ENCODE peak calls at places on chromosomes 16 and 17, in six cellular contexts. One of them, this sample, is unnamed.

GRCh38 chr17:38733315-38734234 is 3.4 kb downstream of the CISD3 start:
- DNase-seq in HCT116: peak; percentile 24
- DNase-seq in neural progenitor cell: no peak
- DNase-seq in A673: no peak
- DNase-seq in fibroblast of lung: no peak
- DNase-seq in GM12878: no peak
- DNase-seq in this sample: no peak

GRCh38 chr17:18925187-18925586 is 26.8 kb upstream of the SLC5A10 start:
- DNase-seq in HCT116: no peak
- DNase-seq in neural progenitor cell: no peak
- DNase-seq in A673: no peak
- DNase-seq in fibroblast of lung: no peak
- DNase-seq in GM12878: no peak
- DNase-seq in this sample: no peak

GRCh38 chr16:11256657-11257130 is 690 bp upstream of the SOCS1 start:
- DNase-seq in HCT116: no peak
- DNase-seq in neural progenitor cell: peak; percentile 71
- DNase-seq in A673: peak; percentile 29
- DNase-seq in fibroblast of lung: peak; percentile 63
- DNase-seq in GM12878: no peak
- DNase-seq in this sample: no peak

GRCh38 chr17:75641343-75641742 is 8.1 kb downstream of the SMIM5 start:
- DNase-seq in HCT116: no peak
- DNase-seq in neural progenitor cell: no peak
- DNase-seq in A673: no peak
- DNase-seq in fibroblast of lung: no peak
- DNase-seq in GM12878: no peak
- DNase-seq in this sample: no peak

GRCh38 chr16:67215690-67216089 is 11.2 kb upstream of the TMEM208 start:
- DNase-seq in HCT116: no peak
- DNase-seq in neural progenitor cell: no peak
- DNase-seq in A673: no peak
- DNase-seq in fibroblast of lung: no peak
- DNase-seq in GM12878: no peak
- DNase-seq in this sample: no peak

GRCh38 chr17:47316316-47316715 is 7.4 kb upstream of the EFCAB13 start:
- DNase-seq in HCT116: no peak
- DNase-seq in neural progenitor cell: no peak
- DNase-seq in A673: no peak
- DNase-seq in fibroblast of lung: peak; percentile 62
- DNase-seq in GM12878: no peak
- DNase-seq in this sample: no peak

GRCh38 chr17:21302711-21303425 is 18.4 kb downstream of the MAP2K3 start:
- DNase-seq in HCT116: no peak
- DNase-seq in neural progenitor cell: no peak
- DNase-seq in A673: no peak
- DNase-seq in fibroblast of lung: no peak
- DNase-seq in GM12878: no peak
- DNase-seq in this sample: no peak

GRCh38 chr17:28549274-28550132 is 2.9 kb downstream of the UNC119 start:
- DNase-seq in HCT116: no peak
- DNase-seq in neural progenitor cell: peak; percentile 85
- DNase-seq in A673: no peak
- DNase-seq in fibroblast of lung: no peak
- DNase-seq in GM12878: no peak
- DNase-seq in this sample: no peak

GRCh38 chr16:84820305-84820684 is 510 bp downstream of the CRISPLD2 start:
- DNase-seq in HCT116: no peak
- DNase-seq in neural progenitor cell: no peak
- DNase-seq in A673: peak; percentile 27
- DNase-seq in fibroblast of lung: no peak
- DNase-seq in GM12878: no peak
- DNase-seq in this sample: peak; percentile 58

GRCh38 chr17:17954079-17954478 is 18.1 kb downstream of the TOM1L2 start:
- DNase-seq in HCT116: no peak
- DNase-seq in neural progenitor cell: no peak
- DNase-seq in A673: no peak
- DNase-seq in fibroblast of lung: no peak
- DNase-seq in GM12878: no peak
- DNase-seq in this sample: no peak

GRCh38 chr16:88938933-88939813 is 37.8 kb downstream of the CBFA2T3 start:
- DNase-seq in HCT116: no peak
- DNase-seq in neural progenitor cell: no peak
- DNase-seq in A673: no peak
- DNase-seq in fibroblast of lung: no peak
- DNase-seq in GM12878: no peak
- DNase-seq in this sample: no peak

GRCh38 chr16:666572-666971 is 1.4 kb upstream of the RHOT2 start:
- DNase-seq in HCT116: no peak
- DNase-seq in neural progenitor cell: no peak
- DNase-seq in A673: no peak
- DNase-seq in fibroblast of lung: no peak
- DNase-seq in GM12878: no peak
- DNase-seq in this sample: no peak

GRCh38 chr16:667113-667779 is 686 bp upstream of the RHOT2 start:
- DNase-seq in HCT116: no peak
- DNase-seq in neural progenitor cell: no peak
- DNase-seq in A673: no peak
- DNase-seq in fibroblast of lung: no peak
- DNase-seq in GM12878: no peak
- DNase-seq in this sample: no peak

GRCh38 chr16:667780-668518 is at the start of gene RHOT2:
- DNase-seq in HCT116: no peak
- DNase-seq in neural progenitor cell: peak; percentile 98
- DNase-seq in A673: peak; percentile 96
- DNase-seq in fibroblast of lung: peak; percentile 84
- DNase-seq in GM12878: peak; percentile 48
- DNase-seq in this sample: peak; percentile 97

GRCh38 chr16:669666-670065 is 1.7 kb downstream of the RHOT2 start:
- DNase-seq in HCT116: no peak
- DNase-seq in neural progenitor cell: no peak
- DNase-seq in A673: no peak
- DNase-seq in fibroblast of lung: no peak
- DNase-seq in GM12878: no peak
- DNase-seq in this sample: no peak

DNA sequence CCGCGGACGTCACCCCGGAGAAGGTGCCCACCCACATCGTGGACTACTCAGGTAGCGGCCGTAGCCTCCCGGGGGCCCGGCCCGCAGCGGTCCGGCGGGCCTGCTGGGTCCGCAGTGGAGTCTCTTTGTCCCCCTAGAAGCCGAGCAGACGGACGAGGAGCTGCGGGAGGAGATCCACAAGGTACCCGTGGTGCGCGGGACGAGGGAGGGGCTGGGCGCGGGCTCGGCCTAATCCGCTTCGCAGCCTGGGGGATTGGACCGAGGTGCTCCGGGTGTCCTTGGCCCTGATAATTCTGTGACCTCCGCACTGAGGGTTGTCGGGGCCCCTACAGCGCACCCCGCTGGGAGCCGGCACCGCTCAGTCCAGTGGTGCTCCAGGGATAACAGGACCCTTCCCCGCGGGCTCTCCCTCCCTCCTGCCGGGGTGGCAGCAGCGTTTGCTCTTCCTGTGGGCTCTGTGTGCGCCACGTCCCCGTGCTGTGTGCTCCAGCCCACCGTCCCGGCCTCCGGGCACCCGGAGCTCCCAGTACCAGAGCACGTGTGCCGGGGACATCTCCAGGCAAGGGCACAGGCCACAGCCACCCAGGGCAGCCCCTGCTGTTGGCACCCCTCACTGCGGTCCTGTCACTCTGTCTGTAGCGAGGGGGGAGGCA is 713 bp downstream of the RHOT2 start:
- DNase-seq in HCT116: no peak
- DNase-seq in neural progenitor cell: peak; percentile 53
- DNase-seq in A673: no peak
- DNase-seq in fibroblast of lung: no peak
- DNase-seq in GM12878: no peak
- DNase-seq in this sample: no peak
- H3K4me1 ChIP-seq in HCT116: no peaks in the 10 kb centered on the region
- H3K4me1 ChIP-seq in neural progenitor cell: peaks cover 8% of the 10 kb centered on the region
- H3K4me1 ChIP-seq in A673: peaks cover 3% of the 10 kb centered on the region
- H3K4me1 ChIP-seq in fibroblast of lung: peaks cover 7% of the 10 kb centered on the region
- H3K4me1 ChIP-seq in GM12878: peaks cover 2% of the 10 kb centered on the region
- H3K4me1 ChIP-seq in this sample: peaks cover 9% of the 10 kb centered on the region

GRCh38 chr16:30992931-30993816 is 8.2 kb downstream of the HSD3B7 start:
- DNase-seq in HCT116: no peak
- DNase-seq in neural progenitor cell: no peak
- DNase-seq in A673: no peak
- DNase-seq in fibroblast of lung: no peak
- DNase-seq in GM12878: no peak
- DNase-seq in this sample: no peak

GRCh38 chr16:30996324-30996999 is 11.5 kb downstream of the HSD3B7 start:
- DNase-seq in HCT116: no peak
- DNase-seq in neural progenitor cell: no peak
- DNase-seq in A673: no peak
- DNase-seq in fibroblast of lung: no peak
- DNase-seq in GM12878: no peak
- DNase-seq in this sample: no peak

GRCh38 chr16:30997000-30997886 is 12.2 kb downstream of the HSD3B7 start:
- DNase-seq in HCT116: peak; percentile 43
- DNase-seq in neural progenitor cell: peak; percentile 87
- DNase-seq in A673: peak; percentile 72
- DNase-seq in fibroblast of lung: peak; percentile 69
- DNase-seq in GM12878: peak; percentile 51
- DNase-seq in this sample: peak; percentile 84

GRCh38 chr16:30997887-30998711 is 12.3 kb downstream of the STX1B start:
- DNase-seq in HCT116: peak; percentile 21
- DNase-seq in neural progenitor cell: no peak
- DNase-seq in A673: no peak
- DNase-seq in fibroblast of lung: peak; percentile 92
- DNase-seq in GM12878: no peak
- DNase-seq in this sample: peak; percentile 77

DNA sequence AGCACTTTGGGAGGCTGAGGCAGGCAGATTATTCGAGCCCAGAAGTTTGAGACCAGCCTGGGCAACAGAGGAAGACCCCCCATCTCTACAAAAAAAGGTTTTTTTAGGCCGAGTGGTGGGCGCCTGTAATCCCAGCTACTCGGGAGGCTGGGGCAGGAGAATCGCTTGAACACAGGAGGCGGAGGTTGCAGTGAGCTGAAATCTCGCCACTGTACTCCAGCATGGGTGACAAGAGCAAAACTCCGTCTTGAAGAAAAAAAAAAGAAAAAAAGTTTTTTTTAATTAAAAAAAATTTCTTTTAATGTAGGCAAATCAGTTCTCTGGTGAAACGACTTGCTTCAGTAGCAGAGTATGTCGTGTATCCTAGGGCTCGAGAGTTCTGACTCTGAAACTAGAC is 10.9 kb downstream of the HSD3B7 start:
- DNase-seq in HCT116: no peak
- DNase-seq in neural progenitor cell: no peak
- DNase-seq in A673: no peak
- DNase-seq in fibroblast of lung: no peak
- DNase-seq in GM12878: no peak
- DNase-seq in this sample: no peak
- H3K4me3 ChIP-seq in HCT116: peak overlapping the region; percentile 83
- H3K4me3 ChIP-seq in neural progenitor cell: no peak overlapping the region
- H3K4me3 ChIP-seq in A673: no peak overlapping the region
- H3K4me3 ChIP-seq in fibroblast of lung: peak overlapping the region; percentile 67
- H3K4me3 ChIP-seq in GM12878: peak overlapping the region; percentile 97
- H3K4me3 ChIP-seq in this sample: no peak overlapping the region

GRCh38 chr16:48811478-48811877 is 201.5 kb upstream of the N4BP1 start:
- DNase-seq in HCT116: no peak
- DNase-seq in neural progenitor cell: peak; percentile 9
- DNase-seq in A673: no peak
- DNase-seq in fibroblast of lung: no peak
- DNase-seq in GM12878: no peak
- DNase-seq in this sample: no peak

GRCh38 chr16:48810436-48810802 is 200.4 kb upstream of the N4BP1 start:
- DNase-seq in HCT116: no peak
- DNase-seq in neural progenitor cell: peak; percentile 10
- DNase-seq in A673: no peak
- DNase-seq in fibroblast of lung: no peak
- DNase-seq in GM12878: no peak
- DNase-seq in this sample: no peak

GRCh38 chr16:48812856-48813255 is 202.9 kb upstream of the N4BP1 start:
- DNase-seq in HCT116: no peak
- DNase-seq in neural progenitor cell: no peak
- DNase-seq in A673: no peak
- DNase-seq in fibroblast of lung: no peak
- DNase-seq in GM12878: no peak
- DNase-seq in this sample: no peak

GRCh38 chr16:48813485-48813884 is 203.5 kb upstream of the N4BP1 start:
- DNase-seq in HCT116: no peak
- DNase-seq in neural progenitor cell: no peak
- DNase-seq in A673: no peak
- DNase-seq in fibroblast of lung: no peak
- DNase-seq in GM12878: no peak
- DNase-seq in this sample: no peak

DNA sequence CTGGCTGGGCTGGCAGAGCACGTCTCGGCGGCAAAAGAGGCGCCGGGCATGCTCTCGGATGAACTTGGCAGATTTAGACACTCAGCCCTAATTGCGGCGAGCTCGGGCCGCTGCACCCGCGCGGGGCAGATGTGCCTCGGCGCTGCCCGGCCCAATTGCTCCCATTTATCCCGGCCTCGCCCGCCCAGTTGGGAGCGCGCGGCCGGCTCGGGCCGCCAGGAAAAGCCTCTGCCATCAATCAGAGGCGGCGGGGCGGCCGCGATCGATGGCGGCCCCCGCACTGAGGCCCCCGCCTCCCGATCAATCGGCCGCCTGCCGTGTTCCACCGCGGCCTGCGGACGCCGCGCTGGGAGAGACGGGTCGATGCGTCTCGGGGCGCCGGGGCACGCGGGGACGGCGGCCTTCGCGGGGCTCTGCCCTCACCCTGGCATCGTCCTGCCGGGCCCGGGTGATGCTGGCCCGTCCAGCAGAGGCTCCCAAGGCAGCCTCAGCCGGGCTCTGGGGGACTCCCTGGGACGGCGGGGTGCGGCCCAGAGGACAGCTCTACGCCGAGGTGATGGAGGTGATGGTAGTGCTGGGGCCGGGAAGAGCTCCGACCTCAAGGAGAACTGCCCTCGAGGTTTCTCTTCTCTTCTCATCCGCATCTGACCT is 200.9 kb upstream of the N4BP1 start:
- DNase-seq in HCT116: no peak
- DNase-seq in neural progenitor cell: peak; percentile 61
- DNase-seq in A673: no peak
- DNase-seq in fibroblast of lung: no peak
- DNase-seq in GM12878: no peak
- DNase-seq in this sample: no peak
- TF ChIP-seq EZH2 in HCT116: no peak
- TF ChIP-seq EZH2 in neural progenitor cell: peak; percentile 83
- TF ChIP-seq EZH2 in A673: no peak
- TF ChIP-seq EZH2 in fibroblast of lung: peak; percentile 55
- TF ChIP-seq EZH2 in GM12878: no peak
- TF ChIP-seq EZH2 in this sample: no peak

GRCh38 chr17:43784628-43785101 is 4.4 kb downstream of the CFAP97D1 start:
- DNase-seq in HCT116: no peak
- DNase-seq in neural progenitor cell: no peak
- DNase-seq in A673: no peak
- DNase-seq in fibroblast of lung: peak; percentile 87
- DNase-seq in GM12878: no peak
- DNase-seq in this sample: no peak
- H3K4me1 ChIP-seq in HCT116: no peaks in the 10 kb centered on the region
- H3K4me1 ChIP-seq in neural progenitor cell: peaks cover under 1% of the 10 kb centered on the region
- H3K4me1 ChIP-seq in A673: peaks cover 12% of the 10 kb centered on the region
- H3K4me1 ChIP-seq in fibroblast of lung: peaks cover 4% of the 10 kb centered on the region
- H3K4me1 ChIP-seq in GM12878: no peaks in the 10 kb centered on the region
- H3K4me1 ChIP-seq in this sample: no peaks in the 10 kb centered on the region

GRCh38 chr17:15947331-15947730 is 2.4 kb downstream of the ADORA2B start:
- DNase-seq in HCT116: no peak
- DNase-seq in neural progenitor cell: no peak
- DNase-seq in A673: no peak
- DNase-seq in fibroblast of lung: peak; percentile 68
- DNase-seq in GM12878: no peak
- DNase-seq in this sample: peak; percentile 65
- H3K4me3 ChIP-seq in HCT116: peak overlapping the region; percentile 86
- H3K4me3 ChIP-seq in neural progenitor cell: no peak overlapping the region
- H3K4me3 ChIP-seq in A673: no peak overlapping the region
- H3K4me3 ChIP-seq in fibroblast of lung: no peak overlapping the region
- H3K4me3 ChIP-seq in GM12878: no peak overlapping the region
- H3K4me3 ChIP-seq in this sample: peak overlapping the region; percentile 91

GRCh38 chr17:48719642-48720262 is 2.6 kb downstream of the PRAC1 start:
- DNase-seq in HCT116: no peak
- DNase-seq in neural progenitor cell: peak; percentile 74
- DNase-seq in A673: peak; percentile 88
- DNase-seq in fibroblast of lung: no peak
- DNase-seq in GM12878: no peak
- DNase-seq in this sample: no peak
- TF ChIP-seq EZH2 in HCT116: no peak
- TF ChIP-seq EZH2 in neural progenitor cell: peak; percentile 96
- TF ChIP-seq EZH2 in A673: no peak
- TF ChIP-seq EZH2 in fibroblast of lung: no peak
- TF ChIP-seq EZH2 in GM12878: peak; percentile 16
- TF ChIP-seq EZH2 in this sample: no peak

This sample was measured in PC-9.